ENCODE peak calls at places on chromosomes 3 and 15, in five cellular contexts. P is retina, Z is H54, H is GM18507, K is M059J. R is an unnamed sample.

GRCh38 chr3:149314807-149315578 is 18.4 kb downstream of the TM4SF18 start:
- DNase-seq in P (no peak), Z (peak; percentile 22), H (no peak), K (peak; percentile 97), R (no peak)

GRCh38 chr3:38151667-38152265 is 13.3 kb downstream of the MYD88 start:
- DNase-seq in P (no peak), Z (no peak), H (no peak), K (no peak), R (no peak)

GRCh38 chr3:45664558-45664957 is 24.6 kb upstream of the SACM1L start:
- DNase-seq in P (no peak), Z (no peak), H (peak; percentile 43), K (no peak), R (no peak)

GRCh38 chr3:138437281-138437680 is 2.9 kb downstream of the ESYT3 start:
- DNase-seq in P (no peak), Z (no peak), H (no peak), K (no peak), R (no peak)

GRCh38 chr3:153127788-153128187 is 34.2 kb upstream of the RAP2B start:
- DNase-seq in P (no peak), Z (no peak), H (no peak), K (no peak), R (no peak)

GRCh38 chr15:76223521-76223920 is 87.7 kb downstream of the ETFA start:
- DNase-seq in P (no peak), Z (no peak), H (no peak), K (no peak), R (no peak)

GRCh38 chr15:76996526-76997401 is 1.8 kb downstream of the PSTPIP1 start:
- DNase-seq in P (no peak), Z (peak; percentile 35), H (no peak), K (peak; percentile 56), R (no peak)

GRCh38 chr3:66498718-66499611 is 1.9 kb downstream of the LRIG1 start:
- DNase-seq in P (peak; percentile 47), Z (no peak), H (no peak), K (no peak), R (no peak)

GRCh38 chr15:36914962-36915808 is 185.2 kb downstream of the MEIS2 start:
- DNase-seq in P (no peak), Z (no peak), H (no peak), K (no peak), R (no peak)

GRCh38 chr3:101925564-101925963 is 76.2 kb downstream of the NFKBIZ start:
- DNase-seq in P (no peak), Z (no peak), H (no peak), K (no peak), R (no peak)

GRCh38 chr3:37909067-37909911 is 47.6 kb downstream of the CTDSPL start:
- DNase-seq in P (no peak), Z (peak; percentile 10), H (no peak), K (peak; percentile 18), R (no peak)

GRCh38 chr3:20154078-20154477 is 31.9 kb downstream of the SGO1 start:
- DNase-seq in P (no peak), Z (no peak), H (no peak), K (no peak), R (no peak)

GRCh38 chr3:46662771-46663551 is 30.5 kb downstream of the ALS2CL start:
- DNase-seq in P (peak; percentile 61), Z (peak; percentile 1), H (no peak), K (peak; percentile 55), R (no peak)

GRCh38 chr15:38440353-38441129 is 13.4 kb upstream of the FAM98B start:
- DNase-seq in P (peak; percentile 57), Z (no peak), H (peak; percentile 26), K (peak; percentile 47), R (peak; percentile 58)

GRCh38 chr3:16884748-16885587 is at the start of gene PLCL2:
- DNase-seq in P (peak; percentile 85), Z (peak; percentile 55), H (peak; percentile 55), K (peak; percentile 28), R (peak; percentile 76)

GRCh38 chr3:153623834-153624233 is 461.8 kb downstream of the RAP2B start:
- DNase-seq in P (no peak), Z (no peak), H (no peak), K (no peak), R (no peak)

GRCh38 chr15:38129531-38130199 is 123.0 kb upstream of the SPRED1 start:
- DNase-seq in P (peak; percentile 69), Z (peak; percentile 26), H (no peak), K (peak; percentile 94), R (peak; percentile 50)

GRCh38 chr3:188947983-188948657 is 223.7 kb upstream of the TPRG1 start:
- DNase-seq in P (peak; percentile 77), Z (peak; percentile 88), H (no peak), K (peak; percentile 97), R (peak; percentile 86)

GRCh38 chr3:130896101-130896500 is 2.2 kb downstream of the ATP2C1 start:
- DNase-seq in P (no peak), Z (no peak), H (no peak), K (peak; percentile 28), R (no peak)

GRCh38 chr3:32303051-32303786 is 64.7 kb downstream of the CMTM8 start:
- DNase-seq in P (no peak), Z (no peak), H (no peak), K (no peak), R (no peak)

GRCh38 chr3:7207092-7207491 is 346.2 kb downstream of the GRM7 start:
- DNase-seq in P (no peak), Z (no peak), H (no peak), K (no peak), R (no peak)

GRCh38 chr3:194749631-194750271 is 64.1 kb downstream of the FAM43A start:
- DNase-seq in P (peak; percentile 60), Z (no peak), H (no peak), K (no peak), R (peak; percentile 50)

GRCh38 chr3:147797095-147797494 is 387.9 kb downstream of the ZIC1 start:
- DNase-seq in P (no peak), Z (no peak), H (no peak), K (peak; percentile 20), R (no peak)

GRCh38 chr3:101865751-101866509 is 16.6 kb downstream of the NFKBIZ start:
- DNase-seq in P (no peak), Z (no peak), H (no peak), K (peak; percentile 56), R (no peak)